ENCODE peak calls at places on chromosomes 1 and 21, in four cellular contexts. D is K562, Y is GM12878, Z is HepG2. J is an unnamed sample.

GRCh38 chr1:217965156-217965786 is 319.8 kb upstream of the RRP15 start:
- DNase-seq in D (no peak), Y (no peak), Z (no peak), J (no peak)

GRCh38 chr1:171739646-171740045 is 2.2 kb downstream of the VAMP4 start:
- DNase-seq in Y (no peak), Z (no peak), D (no peak), J (no peak)

GRCh38 chr21:27424601-27425000 is 457.7 kb upstream of the ADAMTS5 start:
- DNase-seq in Y (no peak), Z (no peak), D (no peak), J (no peak)

GRCh38 chr1:243710467-243710866 is 139.6 kb downstream of the AKT3 start:
- DNase-seq in Z (no peak), D (no peak), Y (no peak), J (no peak)

GRCh38 chr1:8422439-8423133 is 104.7 kb downstream of the SLC45A1 start:
- DNase-seq in Y (no peak), D (peak), Z (no peak), J (no peak)

GRCh38 chr1:175894543-175894942 is 151.1 kb upstream of the TNR start:
- DNase-seq in Z (no peak), D (no peak), Y (no peak), J (no peak)

GRCh38 chr1:27566462-27567182 is 37.3 kb downstream of the AHDC1 start:
- DNase-seq in D (no peak), Y (no peak), Z (no peak), J (no peak)

GRCh38 chr1:208683141-208683540 is 439.0 kb upstream of the PLXNA2 start:
- DNase-seq in Y (no peak), Z (no peak), D (no peak), J (no peak)

GRCh38 chr1:101203812-101204540 is 32.8 kb upstream of the S1PR1 start:
- DNase-seq in Y (no peak), Z (no peak), D (no peak), J (no peak)

GRCh38 chr1:206535853-206536188 is 28.5 kb downstream of the RASSF5 start:
- DNase-seq in Y (no peak), Z (no peak), D (no peak), J (no peak)

GRCh38 chr1:24745711-24746582 is 700 bp downstream of the CLIC4 start:
- DNase-seq in Y (no peak), Z (no peak), D (peak), J (no peak)

GRCh38 chr1:86965012-86965826 is 50.8 kb downstream of the HS2ST1 start:
- DNase-seq in D (no peak), Y (no peak), Z (peak), J (peak)

GRCh38 chr1:3604468-3604974 is 6.8 kb downstream of the MEGF6 start:
- DNase-seq in Z (no peak), D (no peak), Y (no peak), J (no peak)

GRCh38 chr21:31682625-31683024 is 23.1 kb downstream of the SOD1 start:
- DNase-seq in Z (no peak), Y (no peak), D (no peak), J (no peak)

GRCh38 chr1:23743287-23744052 is at the start of gene ELOA:
- DNase-seq in Y (no peak), Z (peak), D (peak), J (peak)

GRCh38 chr1:25590096-25590824 is 26.3 kb upstream of the MAN1C1 start:
- DNase-seq in Z (no peak), D (no peak), Y (no peak), J (no peak)

GRCh38 chr1:53733975-53734649 is 4.9 kb downstream of the GLIS1 start:
- DNase-seq in D (no peak), Y (no peak), Z (no peak), J (no peak)

GRCh38 chr1:94255476-94255875 is 18.1 kb upstream of the ARHGAP29 start:
- DNase-seq in Z (no peak), D (no peak), Y (no peak), J (no peak)

GRCh38 chr1:160924791-160925651 is 29.6 kb downstream of the ITLN2 start:
- DNase-seq in Y (no peak), Z (no peak), D (no peak), J (no peak)

GRCh38 chr1:46818591-46818990 is 19.7 kb downstream of the CYP4B1 start:
- DNase-seq in Y (no peak), Z (no peak), D (no peak), J (no peak)

GRCh38 chr1:115828101-115829022 is 12.6 kb downstream of the NHLH2 start:
- DNase-seq in D (peak), Y (no peak), Z (no peak), J (no peak)

GRCh38 chr1:240803151-240803550 is 191.2 kb upstream of the GREM2 start:
- DNase-seq in D (no peak), Y (no peak), Z (no peak), J (peak)

GRCh38 chr1:22562584-22563551 is at the start of gene EPHA8:
- DNase-seq in D (peak), Y (no peak), Z (no peak), J (no peak)

GRCh38 chr1:44170281-44170823 is 28.9 kb upstream of the KLF18 start:
- DNase-seq in D (peak), Y (no peak), Z (no peak), J (no peak)

GRCh38 chr21:44552681-44553080 is 1.4 kb upstream of the KRTAP10-2 start:
- DNase-seq in D (no peak), Y (no peak), Z (no peak), J (no peak)
- TF ChIP-seq BHLHE40 in D (no peak), Y (no peak), Z (no peak), J (no peak)

GRCh38 chr1:59132353-59132752 is 164.5 kb upstream of the FGGY start:
- DNase-seq in D (no peak), Y (no peak), Z (no peak), J (no peak)

GRCh38 chr1:59135761-59136255 is 161.1 kb upstream of the FGGY start:
- DNase-seq in Y (no peak), D (no peak), Z (no peak), J (no peak)

GRCh38 chr1:59137968-59138367 is 158.9 kb upstream of the FGGY start:
- DNase-seq in Z (no peak), Y (no peak), D (no peak), J (no peak)

GRCh38 chr1:59136541-59137335 is 160.2 kb upstream of the FGGY start:
- DNase-seq in Z (no peak), Y (no peak), D (no peak), J (no peak)

GRCh38 chr1:59133997-59134396 is 162.9 kb upstream of the FGGY start:
- DNase-seq in Y (no peak), D (no peak), Z (no peak), J (no peak)
- TF ChIP-seq KDM1A in Y (no peak), D (no peak), Z (no peak), J (no peak)

GRCh38 chr1:150256193-150256548 is 1.4 kb upstream of the CA14 start:
- DNase-seq in D (no peak), Y (no peak), Z (no peak), J (no peak)
- TF ChIP-seq BHLHE40 in D (no peak), Y (no peak), Z (no peak), J (no peak)

DNA sequence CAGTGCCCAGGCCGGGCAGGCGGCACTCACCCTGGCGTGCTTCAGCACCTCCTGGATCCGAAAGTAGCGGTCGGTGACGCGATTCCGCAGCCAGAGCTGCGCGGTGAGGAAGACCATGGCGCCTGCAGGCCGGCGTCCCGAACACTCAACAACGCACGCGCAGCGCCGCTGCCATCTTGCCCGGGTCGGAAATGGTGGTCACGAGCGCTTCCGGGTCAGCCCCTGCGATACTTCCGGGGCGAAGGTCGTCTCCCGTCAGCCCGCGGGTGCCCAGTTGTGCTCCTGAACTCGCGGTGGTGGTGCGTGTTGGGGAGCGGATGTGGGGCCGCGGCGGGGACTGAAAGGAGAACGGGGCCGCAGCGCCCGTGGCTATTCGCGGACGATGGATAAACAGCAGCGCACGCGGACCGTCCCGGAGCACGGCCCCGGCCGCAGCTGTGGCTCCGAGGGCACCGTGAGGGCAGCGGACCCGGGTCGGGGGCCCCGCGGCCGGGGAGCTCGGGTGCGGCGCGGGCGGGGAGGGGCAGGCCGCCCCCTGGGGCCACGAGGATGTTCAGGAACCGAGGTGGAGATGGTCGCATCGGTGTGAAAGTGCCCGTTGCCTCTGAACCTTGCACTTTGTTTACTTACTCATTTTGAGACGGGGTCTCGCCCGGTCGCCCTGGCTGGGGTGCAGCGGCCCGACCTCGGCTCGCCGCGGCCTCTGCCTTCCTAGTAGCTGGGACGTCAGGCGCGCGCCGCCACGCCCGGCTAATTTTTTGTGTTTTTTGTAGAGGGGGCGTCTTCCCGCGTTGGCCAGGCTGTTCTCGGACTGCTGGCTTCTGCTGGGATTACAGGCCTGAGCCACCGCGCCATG is at the start of gene MRPL20:
- DNase-seq in Y (peak), Z (peak), D (peak), J (peak)
- TF ChIP-seq KDM1A in Y (no peak), Z (peak), D (no peak), J (no peak)

DNA sequence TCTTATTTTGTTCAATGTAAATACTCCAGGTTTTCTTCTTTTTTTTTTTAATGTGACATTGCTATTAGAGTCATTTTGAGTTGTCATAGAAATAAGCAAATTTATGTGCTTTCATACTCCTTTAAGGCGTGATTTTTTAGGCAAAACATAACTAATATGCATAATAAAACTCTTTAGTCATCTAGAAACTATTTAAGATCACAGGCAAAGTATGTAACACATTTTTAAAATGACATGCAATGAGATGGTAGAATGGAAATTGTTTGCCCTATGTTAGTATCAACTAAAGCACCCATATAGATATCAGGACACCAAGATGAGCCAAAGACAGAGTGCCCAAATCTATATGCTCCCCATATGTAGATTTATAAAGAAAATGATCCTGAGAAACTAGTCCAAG is 41.5 kb upstream of the SGIP1 start:
- DNase-seq in D (no peak), Z (no peak), Y (no peak), J (no peak)
- TF ChIP-seq BHLHE40 in D (no peak), Z (no peak), Y (no peak), J (no peak)

DNA sequence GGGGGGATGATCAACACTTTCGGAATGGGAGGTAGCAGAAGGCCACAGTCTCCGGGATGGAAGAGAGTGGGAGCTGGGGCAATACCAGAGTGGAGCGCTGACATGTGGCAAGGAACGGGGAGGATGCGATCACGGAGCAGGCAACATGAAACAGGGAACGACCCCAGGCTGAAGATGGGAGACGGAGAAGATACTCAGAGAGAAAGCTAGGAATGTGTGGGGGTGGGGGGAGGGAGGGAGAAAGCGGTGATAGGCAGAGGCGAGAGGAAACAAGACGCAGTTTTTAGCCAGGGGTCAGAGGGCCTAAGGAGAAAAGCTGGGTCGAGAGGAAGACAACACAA is 577 bp downstream of the RAB3GAP2 start:
- DNase-seq in Z (no peak), Y (no peak), D (peak), J (peak)
- TF ChIP-seq KDM1A in Z (no peak), Y (no peak), D (no peak), J (no peak)